ENCODE peak calls at places on chromosomes 4 and X, in seven cellular contexts. T is tibial nerve, K is dorsolateral prefrontal cortex, F is BE2C, A is prostate gland, S is heart left ventricle, E is astrocyte of the spinal cord. R is an unnamed sample.
A peak's percentile ranks its signal among the peaks of the same experiment; 100 is the strongest.

GRCh38 chr4:5998333-5998936 is 19.8 kb downstream of the C4orf50 start:
- DNase-seq in T (peak; percentile 45), E (peak; percentile 43), S (peak; percentile 47), A (peak; percentile 61), F (peak; percentile 78), K (peak; percentile 79), R (no peak)

GRCh38 chr4:147071341-147071740 is 125.7 kb upstream of the TTC29 start:
- DNase-seq in F (peak; percentile 67), E (no peak), T (no peak), K (no peak), A (no peak), S (no peak), R (no peak)

GRCh38 chr4:153733751-153734448 is 25.9 kb downstream of the RNF175 start:
- DNase-seq in F (no peak), E (no peak), K (no peak), T (no peak), A (no peak), S (no peak), R (no peak)

GRCh38 chr4:140116442-140117104 is 37.4 kb downstream of the MAML3 start:
- DNase-seq in A (no peak), F (peak; percentile 35), T (no peak), K (no peak), E (no peak), S (no peak), R (no peak)

GRCh38 chr4:51842167-51842553 is 793 bp upstream of the DCUN1D4 start:
- DNase-seq in S (peak; percentile 23), E (no peak), K (no peak), F (peak; percentile 45), A (peak; percentile 13), T (peak; percentile 28), R (no peak)

GRCh38 chrX:63128509-63128908 is 222.6 kb downstream of the SPIN4 start:
- DNase-seq in A (no peak), K (no peak), T (no peak), S (no peak), E (no peak), F (no peak), R (no peak)

GRCh38 chr4:10979032-10979431 is 294.5 kb upstream of the CLNK start:
- DNase-seq in E (no peak), K (no peak), F (no peak), S (no peak), T (no peak), A (no peak), R (no peak)

GRCh38 chr4:27412617-27413016 is 552.0 kb downstream of the STIM2 start:
- DNase-seq in K (no peak), T (no peak), F (no peak), S (no peak), E (no peak), A (no peak), R (no peak)

GRCh38 chr4:2931765-2932560 is 31.2 kb downstream of the NOP14 start:
- DNase-seq in S (peak; percentile 75), E (no peak), T (no peak), A (no peak), K (no peak), F (no peak), R (no peak)

GRCh38 chr4:160492181-160492580 is 1389.3 kb downstream of the RAPGEF2 start:
- DNase-seq in F (no peak), E (no peak), T (no peak), A (no peak), S (no peak), K (no peak), R (no peak)

GRCh38 chrX:45748443-45748842 is 547.8 kb upstream of the DIPK2B start:
- DNase-seq in F (no peak), E (peak; percentile 22), A (no peak), T (no peak), K (no peak), S (no peak), R (no peak)

GRCh38 chr4:165393704-165394103 is 14.9 kb downstream of the CPE start:
- DNase-seq in E (peak; percentile 35), K (no peak), F (no peak), A (no peak), T (no peak), S (no peak), R (no peak)

GRCh38 chr4:148273501-148273986 is 168.7 kb downstream of the NR3C2 start:
- DNase-seq in T (no peak), S (peak; percentile 47), F (peak; percentile 54), A (no peak), K (peak; percentile 19), E (no peak), R (no peak)

GRCh38 chrX:149528381-149528780 is 12.4 kb upstream of the EOLA1 start:
- DNase-seq in S (no peak), F (no peak), E (no peak), A (no peak), K (no peak), T (no peak), R (no peak)

GRCh38 chrX:42241421-42241820 is 318.1 kb upstream of the CASK start:
- DNase-seq in F (no peak), T (no peak), K (no peak), E (no peak), S (no peak), A (no peak), R (no peak)

GRCh38 chrX:136202889-136203288 is 48.3 kb downstream of the MAP7D3 start:
- DNase-seq in E (no peak), S (no peak), F (no peak), A (no peak), T (no peak), K (no peak), R (no peak)

GRCh38 chrX:66022742-66023725 is 16.8 kb downstream of the VSIG4 start:
- DNase-seq in F (no peak), T (no peak), K (no peak), S (no peak), E (no peak), A (no peak), R (no peak)
- TF ChIP-seq CTCF in F (no peak), T (no peak), K (no peak), S (no peak), E (no peak), A (no peak), R (no peak)

GRCh38 chr4:78207951-78208350 is 150.8 kb downstream of the FRAS1 start:
- DNase-seq in K (no peak), S (no peak), A (no peak), T (no peak), E (no peak), F (peak; percentile 28), R (no peak)

GRCh38 chr4:78200004-78200403 is 142.9 kb downstream of the FRAS1 start:
- DNase-seq in F (no peak), S (no peak), K (no peak), T (no peak), E (no peak), A (no peak), R (no peak)

GRCh38 chr4:78200949-78201348 is 143.8 kb downstream of the FRAS1 start:
- DNase-seq in F (no peak), A (no peak), E (no peak), K (no peak), T (no peak), S (no peak), R (no peak)

GRCh38 chr4:78205601-78206000 is 148.5 kb downstream of the FRAS1 start:
- DNase-seq in K (no peak), A (no peak), S (no peak), E (no peak), T (no peak), F (peak; percentile 51), R (no peak)

DNA sequence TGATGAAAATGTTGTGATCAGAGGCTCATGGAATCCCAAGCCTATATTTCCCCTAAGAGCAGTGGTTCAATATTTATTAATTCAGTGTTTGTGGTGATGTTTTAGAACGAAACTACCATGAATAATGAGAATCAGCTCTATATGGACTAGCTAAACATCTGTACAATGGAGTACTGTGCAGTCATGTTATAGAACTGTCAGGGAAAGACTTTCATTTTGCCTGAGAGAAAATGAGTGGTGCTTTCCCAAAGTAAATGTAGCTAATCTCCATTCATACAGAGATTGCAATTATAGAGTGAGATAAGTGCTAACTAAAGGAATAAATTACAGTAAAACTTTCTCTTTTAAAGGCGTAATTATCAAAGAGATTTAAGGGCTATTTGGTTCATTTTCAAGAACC is 147.1 kb downstream of the FRAS1 start:
- DNase-seq in K (no peak), T (no peak), A (no peak), F (no peak), S (no peak), E (no peak), R (no peak)
- TF ChIP-seq CTCF in K (no peak), T (no peak), A (no peak), F (no peak), S (no peak), E (no peak), R (no peak)

GRCh38 chrX:12076046-12076445 is 62.2 kb upstream of the FRMPD4 start:
- DNase-seq in K (no peak), F (no peak), T (no peak), S (no peak), E (peak; percentile 2), A (no peak), R (no peak)
- TF ChIP-seq CTCF in K (no peak), F (no peak), T (no peak), S (no peak), E (peak; percentile 18), A (no peak), R (no peak)

DNA sequence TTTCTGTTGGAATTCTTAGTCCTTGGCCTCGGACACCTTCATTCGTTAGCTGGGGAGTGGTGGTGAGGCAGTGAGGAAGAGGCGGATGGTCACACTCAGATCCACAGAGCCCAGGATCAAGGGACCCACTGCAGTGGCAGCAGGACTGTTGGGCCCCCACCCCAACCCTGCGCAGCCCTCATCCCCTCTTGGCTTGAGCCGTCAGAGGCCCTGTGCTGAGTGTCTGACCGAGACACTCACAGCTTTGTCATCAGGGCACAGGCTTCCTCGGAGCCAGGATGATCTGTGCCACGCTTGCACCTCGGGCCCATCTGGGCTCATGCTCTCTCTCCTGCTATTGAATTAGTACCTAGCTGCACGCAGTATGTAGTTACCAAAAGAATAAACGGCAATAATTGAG is 23.4 kb downstream of the PIGG start:
- DNase-seq in T (no peak), K (no peak), S (no peak), A (no peak), E (no peak), F (no peak), R (no peak)
- TF ChIP-seq CTCF in T (no peak), K (no peak), S (no peak), A (no peak), E (no peak), F (no peak), R (no peak)

GRCh38 chrX:55160685-55161552 is 59.2 kb upstream of the PAGE5 start:
- DNase-seq in T (peak; percentile 86), S (peak; percentile 91), K (peak; percentile 84), A (peak; percentile 84), F (peak; percentile 88), E (peak; percentile 90), R (peak; percentile 84)
- TF ChIP-seq CTCF in T (peak; percentile 46), S (peak; percentile 8), K (no peak), A (peak; percentile 54), F (peak; percentile 66), E (peak; percentile 32), R (peak; percentile 67)

R was measured in type B pancreatic cell.